ENCODE peak calls at places on chromosomes 11 and 22, in four cellular contexts. X, B, I and E are unnamed samples.

GRCh38 chr11:2177081-2177480 is 5.5 kb upstream of the TH start:
- DNase-seq in I (no peak), X (no peak), B (no peak), E (no peak)

GRCh38 chr11:88482871-88483301 is 145.3 kb upstream of the CTSC start:
- DNase-seq in X (no peak), B (no peak), I (no peak), E (no peak)

GRCh38 chr22:28799125-28799833 is 1.1 kb downstream of the XBP1 start:
- DNase-seq in X (peak; percentile 89), I (peak; percentile 91), B (no peak), E (peak; percentile 50)

GRCh38 chr22:19568337-19569311 is 44.4 kb upstream of the CLDN5 start:
- DNase-seq in X (no peak), B (no peak), I (no peak), E (no peak)

GRCh38 chr22:28147401-28147800 is 228.3 kb upstream of the PITPNB start:
- DNase-seq in B (no peak), X (no peak), I (no peak), E (no peak)

GRCh38 chr11:13535819-13536218 is 40.0 kb upstream of the PTH start:
- DNase-seq in X (no peak), B (no peak), I (no peak), E (peak; percentile 13)

GRCh38 chr11:16195659-16196058 is 160.7 kb downstream of the SOX6 start:
- DNase-seq in B (no peak), I (no peak), X (no peak), E (no peak)

GRCh38 chr11:117096140-117096972 is 1.9 kb downstream of the SIK3 start:
- DNase-seq in X (peak; percentile 56), B (no peak), I (no peak), E (no peak)

GRCh38 chr11:62399868-62400245 is 19.0 kb upstream of the SCGB1A1 start:
- DNase-seq in X (no peak), B (no peak), I (no peak), E (no peak)

GRCh38 chr11:62401356-62401755 is 17.5 kb upstream of the SCGB1A1 start:
- DNase-seq in B (no peak), X (no peak), I (no peak), E (no peak)

GRCh38 chr11:62401781-62402180 is 17.1 kb upstream of the SCGB1A1 start:
- DNase-seq in X (no peak), B (no peak), I (no peak), E (no peak)

GRCh38 chr11:62400281-62400680 is 18.6 kb upstream of the SCGB1A1 start:
- DNase-seq in I (no peak), B (no peak), X (no peak), E (no peak)

GRCh38 chr11:62400760-62401159 is 18.1 kb upstream of the SCGB1A1 start:
- DNase-seq in X (no peak), I (peak; percentile 96), B (peak; percentile 54), E (peak; percentile 83)
- TF ChIP-seq POLR2AphosphoS5 in X (no peak), I (peak; percentile 71), B (peak; percentile 48), E (peak; percentile 64)

GRCh38 chr11:134464981-134465730 is 53.1 kb upstream of the B3GAT1 start:
- DNase-seq in X (no peak), I (peak; percentile 8), B (no peak), E (no peak)

GRCh38 chr11:134466035-134466908 is 54.2 kb upstream of the B3GAT1 start:
- DNase-seq in B (peak; percentile 66), I (peak; percentile 27), X (no peak), E (no peak)

GRCh38 chr11:134461621-134462020 is 49.6 kb upstream of the B3GAT1 start:
- DNase-seq in I (no peak), X (no peak), B (no peak), E (no peak)

GRCh38 chr11:134463716-134464115 is 51.7 kb upstream of the B3GAT1 start:
- DNase-seq in X (no peak), B (no peak), I (peak; percentile 32), E (no peak)

GRCh38 chr11:134464196-134464595 is 52.2 kb upstream of the B3GAT1 start:
- DNase-seq in X (no peak), B (no peak), I (peak; percentile 27), E (no peak)
- TF ChIP-seq POLR2AphosphoS5 in X (no peak), B (no peak), I (no peak), E (no peak)

GRCh38 chr11:64233913-64234839 is at the start of gene VEGFB:
- DNase-seq in X (no peak), I (peak; percentile 91), B (peak; percentile 81), E (peak; percentile 65)
- TF ChIP-seq POLR2AphosphoS5 in X (no peak), I (peak; percentile 58), B (peak; percentile 48), E (peak; percentile 44)

GRCh38 chr22:24180316-24181087 is 785 bp upstream of the SUSD2 start:
- DNase-seq in I (no peak), X (no peak), B (no peak), E (no peak)
- TF ChIP-seq POLR2AphosphoS5 in I (no peak), X (no peak), B (no peak), E (no peak)

DNA sequence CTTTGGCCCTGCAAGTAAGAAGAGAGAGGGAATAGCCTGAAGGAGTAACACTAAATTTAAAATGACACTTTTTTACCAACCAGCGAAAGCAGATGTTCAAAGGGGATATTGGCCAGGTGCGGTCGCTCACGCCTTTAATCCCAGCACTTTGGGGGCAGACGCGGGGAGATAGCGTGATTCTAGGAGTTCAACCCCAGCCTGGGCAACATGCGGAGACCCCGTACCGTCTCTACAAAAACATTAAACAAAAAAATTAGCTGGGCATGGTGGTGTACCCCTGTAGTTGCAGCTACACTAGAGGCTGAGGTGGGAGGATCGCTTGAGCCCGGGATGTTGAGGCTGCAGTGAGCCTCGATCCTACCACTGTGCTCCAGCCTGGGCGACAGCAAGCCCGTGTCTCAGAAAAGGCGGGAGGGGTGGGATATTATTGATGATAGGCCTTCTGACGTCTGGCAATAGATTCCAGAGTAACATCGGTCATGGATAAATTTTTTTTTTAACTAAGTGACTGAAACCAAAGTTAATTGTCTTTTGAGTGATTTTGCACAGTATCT is 1.1 kb upstream of the RAB30 start:
- DNase-seq in X (no peak), I (no peak), B (no peak), E (no peak)
- TF ChIP-seq POLR2AphosphoS5 in X (no peak), I (no peak), B (no peak), E (no peak)

GRCh38 chr11:121777056-121777455 is 324.3 kb upstream of the SORL1-AS1 start:
- DNase-seq in I (no peak), X (no peak), B (no peak), E (no peak)
- TF ChIP-seq POLR2AphosphoS5 in I (no peak), X (no peak), B (no peak), E (no peak)

GRCh38 chr11:46472662-46472994 is 81.1 kb upstream of the CHRM4 start:
- DNase-seq in X (no peak), I (no peak), B (peak; percentile 46), E (no peak)
- TF ChIP-seq POLR2AphosphoS5 in X (no peak), I (no peak), B (peak; percentile 60), E (no peak)

GRCh38 chr11:72010529-72011233 is 12.0 kb downstream of the IL18BP start:
- DNase-seq in B (no peak), X (no peak), I (no peak), E (no peak)
- TF ChIP-seq POLR2AphosphoS5 in B (no peak), X (no peak), I (no peak), E (no peak)

DNA sequence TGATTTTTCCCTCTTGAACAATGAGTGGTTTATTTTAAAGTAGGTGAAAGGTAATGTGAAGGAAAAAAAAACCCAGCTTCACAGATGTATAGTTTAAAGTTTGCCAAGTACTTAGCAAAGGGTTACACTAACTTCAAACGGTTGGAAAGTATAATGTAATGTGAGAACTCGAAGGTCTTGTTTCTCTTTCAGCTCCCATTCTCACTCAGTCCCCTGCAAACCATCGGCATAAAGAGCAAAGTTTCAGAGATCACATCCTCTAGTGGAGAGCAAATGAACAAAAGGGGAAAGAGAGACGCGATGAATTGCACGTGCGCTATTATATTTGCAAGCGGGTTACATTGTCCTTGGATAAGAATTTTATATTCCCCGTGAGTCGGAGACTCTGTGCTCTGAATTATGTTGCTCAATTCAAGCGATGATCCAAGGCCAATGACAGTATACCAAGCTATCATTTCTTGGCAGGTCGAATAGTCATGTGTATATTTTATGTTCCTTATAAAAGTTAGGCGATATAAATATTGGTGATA is 37.6 kb upstream of the BIRC3 start:
- DNase-seq in I (no peak), B (no peak), X (no peak), E (peak; percentile 49)
- TF ChIP-seq POLR2AphosphoS5 in I (peak; percentile 10), B (peak; percentile 20), X (no peak), E (peak; percentile 83)

DNA sequence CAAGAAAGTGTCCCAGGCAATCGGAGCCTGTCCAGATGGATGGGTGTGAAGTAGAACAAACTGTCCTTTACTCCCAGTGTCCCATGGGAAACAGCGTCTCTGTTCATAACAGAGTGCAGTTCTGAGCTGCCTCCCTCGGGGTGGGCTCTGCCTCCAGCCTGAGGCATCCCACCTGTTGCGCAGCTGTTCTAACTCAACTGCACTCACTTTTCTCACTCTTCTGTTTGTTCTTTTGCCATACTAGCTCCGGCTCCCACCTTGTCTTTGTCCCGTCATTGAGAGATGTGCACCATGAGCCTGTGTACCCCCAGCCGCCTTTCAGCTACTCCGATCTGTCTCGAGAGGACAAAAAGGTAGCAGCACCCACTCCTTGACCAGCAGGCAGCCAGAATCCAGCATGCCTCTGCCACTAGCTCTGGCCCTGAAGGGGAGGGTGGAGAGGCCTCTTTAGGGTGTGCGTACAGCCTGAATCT is 20.7 kb upstream of the CDC42EP2 start:
- DNase-seq in B (no peak), I (peak; percentile 93), X (no peak), E (no peak)
- TF ChIP-seq POLR2AphosphoS5 in B (peak; percentile 73), I (peak; percentile 71), X (no peak), E (peak; percentile 46)